ENCODE peak calls at places on chromosomes 3 and 15, in four cellular contexts. One of them, this sample, is unnamed. For H3K4me1 and H3K36me3, the result is how much of the 10 kb centered on the place peaks cover.

GRCh38 chr15:44971036-44971435 is 14.5 kb downstream of the TERB2 start:
- DNase-seq in mammary epithelial cell: no peak
- DNase-seq in mesendoderm: peak
- DNase-seq in GM23248: no peak
- DNase-seq in this sample: no peak

GRCh38 chr15:38895326-38896282 is 331.0 kb upstream of the RASGRP1 start:
- DNase-seq in mammary epithelial cell: peak
- DNase-seq in mesendoderm: no peak
- DNase-seq in GM23248: peak
- DNase-seq in this sample: peak

GRCh38 chr15:32872606-32873291 is 154.9 kb downstream of the GREM1 start:
- DNase-seq in mammary epithelial cell: no peak
- DNase-seq in mesendoderm: no peak
- DNase-seq in GM23248: peak
- DNase-seq in this sample: peak

GRCh38 chr15:71133734-71134464 is 18.6 kb downstream of the THSD4 start:
- DNase-seq in mammary epithelial cell: peak
- DNase-seq in mesendoderm: no peak
- DNase-seq in GM23248: no peak
- DNase-seq in this sample: no peak

GRCh38 chr3:73094127-73094526 is 32.7 kb downstream of the EBLN2 start:
- DNase-seq in mammary epithelial cell: peak
- DNase-seq in mesendoderm: peak
- DNase-seq in GM23248: peak
- DNase-seq in this sample: peak

GRCh38 chr3:73100734-73101550 is 39.5 kb downstream of the EBLN2 start:
- DNase-seq in mammary epithelial cell: peak
- DNase-seq in mesendoderm: peak
- DNase-seq in GM23248: peak
- DNase-seq in this sample: peak

GRCh38 chr3:146594843-146595482 is 10.2 kb downstream of the PLSCR5 start:
- DNase-seq in mammary epithelial cell: no peak
- DNase-seq in mesendoderm: no peak
- DNase-seq in GM23248: peak
- DNase-seq in this sample: peak

GRCh38 chr15:38564557-38565286 is at the start of gene RASGRP1:
- DNase-seq in mammary epithelial cell: peak
- DNase-seq in mesendoderm: peak
- DNase-seq in GM23248: peak
- DNase-seq in this sample: peak

GRCh38 chr15:69997701-69998273 is 99.9 kb downstream of the TLE3 start:
- DNase-seq in mammary epithelial cell: peak
- DNase-seq in mesendoderm: no peak
- DNase-seq in GM23248: peak
- DNase-seq in this sample: peak

GRCh38 chr15:91346259-91346658 is 246.2 kb downstream of the SV2B start:
- DNase-seq in mammary epithelial cell: no peak
- DNase-seq in mesendoderm: no peak
- DNase-seq in GM23248: no peak
- DNase-seq in this sample: no peak

GRCh38 chr15:73908030-73908821 is 18.0 kb upstream of the LOXL1 start:
- DNase-seq in mammary epithelial cell: peak
- DNase-seq in mesendoderm: peak
- DNase-seq in GM23248: peak
- DNase-seq in this sample: peak

GRCh38 chr3:129913618-129914017 is 20.1 kb upstream of the TMCC1 start:
- DNase-seq in mammary epithelial cell: no peak
- DNase-seq in mesendoderm: no peak
- DNase-seq in GM23248: no peak
- DNase-seq in this sample: no peak

GRCh38 chr15:63982381-63982854 is 63.9 kb downstream of the DAPK2 start:
- DNase-seq in mammary epithelial cell: no peak
- DNase-seq in mesendoderm: no peak
- DNase-seq in GM23248: no peak
- DNase-seq in this sample: no peak

GRCh38 chr15:82968066-82968465 is 15.5 kb upstream of the HOMER2 start:
- DNase-seq in mammary epithelial cell: peak
- DNase-seq in mesendoderm: no peak
- DNase-seq in GM23248: peak
- DNase-seq in this sample: no peak

GRCh38 chr3:31903686-31904431 is 77.2 kb downstream of the OSBPL10 start:
- DNase-seq in mammary epithelial cell: no peak
- DNase-seq in mesendoderm: no peak
- DNase-seq in GM23248: no peak
- DNase-seq in this sample: no peak

GRCh38 chr15:55532944-55533343 is 24.9 kb upstream of the DNAAF4 start:
- DNase-seq in mammary epithelial cell: no peak
- DNase-seq in mesendoderm: no peak
- DNase-seq in GM23248: no peak
- DNase-seq in this sample: no peak

GRCh38 chr15:64653757-64654156 is 121.6 kb downstream of the RBPMS2 start:
- DNase-seq in mammary epithelial cell: no peak
- DNase-seq in mesendoderm: no peak
- DNase-seq in GM23248: peak
- DNase-seq in this sample: peak

GRCh38 chr3:76765526-76765925 is 274.4 kb upstream of the ROBO2 start:
- DNase-seq in mammary epithelial cell: no peak
- DNase-seq in mesendoderm: no peak
- DNase-seq in GM23248: no peak
- DNase-seq in this sample: no peak

GRCh38 chr3:31968391-31968926 is 12.6 kb downstream of the OSBPL10 start:
- DNase-seq in mammary epithelial cell: peak
- DNase-seq in mesendoderm: no peak
- DNase-seq in GM23248: peak
- DNase-seq in this sample: peak

GRCh38 chr3:123684636-123685035 is 99.8 kb upstream of the HACD2 start:
- DNase-seq in mammary epithelial cell: no peak
- DNase-seq in mesendoderm: no peak
- DNase-seq in GM23248: no peak
- DNase-seq in this sample: no peak

GRCh38 chr3:125042725-125043406 is 12.9 kb downstream of the HEG1 start:
- DNase-seq in mammary epithelial cell: no peak
- DNase-seq in mesendoderm: no peak
- DNase-seq in GM23248: peak
- DNase-seq in this sample: peak

GRCh38 chr15:41881925-41882688 is 11.7 kb downstream of the SPTBN5 start:
- DNase-seq in mammary epithelial cell: no peak
- DNase-seq in mesendoderm: peak
- DNase-seq in GM23248: no peak
- DNase-seq in this sample: no peak

GRCh38 chr15:67724679-67725365 is 100.5 kb upstream of the SKOR1 start:
- DNase-seq in mammary epithelial cell: no peak
- DNase-seq in mesendoderm: no peak
- DNase-seq in GM23248: no peak
- DNase-seq in this sample: no peak

GRCh38 chr3:52090131-52090548 is 33.8 kb upstream of the DUSP7 start:
- DNase-seq in mammary epithelial cell: peak
- DNase-seq in mesendoderm: no peak
- DNase-seq in GM23248: peak
- DNase-seq in this sample: peak

GRCh38 chr3:117903226-117903625 is 1131.4 kb downstream of the IGSF11 start:
- DNase-seq in mammary epithelial cell: no peak
- DNase-seq in mesendoderm: no peak
- DNase-seq in GM23248: peak
- DNase-seq in this sample: peak

GRCh38 chr3:71725279-71725991 is at the start of gene EIF4E3:
- DNase-seq in mammary epithelial cell: no peak
- DNase-seq in mesendoderm: peak
- DNase-seq in GM23248: peak
- DNase-seq in this sample: peak

GRCh38 chr15:77181305-77182074 is 110.6 kb upstream of the TSPAN3 start:
- DNase-seq in mammary epithelial cell: no peak
- DNase-seq in mesendoderm: no peak
- DNase-seq in GM23248: no peak
- DNase-seq in this sample: no peak

GRCh38 chr3:158713094-158713499 is 19.2 kb downstream of the RARRES1 start:
- DNase-seq in mammary epithelial cell: no peak
- DNase-seq in mesendoderm: peak
- DNase-seq in GM23248: peak
- DNase-seq in this sample: peak

GRCh38 chr3:45976191-45977091 is 19.2 kb downstream of the FYCO1 start:
- DNase-seq in mammary epithelial cell: no peak
- DNase-seq in mesendoderm: no peak
- DNase-seq in GM23248: no peak
- DNase-seq in this sample: no peak

DNA sequence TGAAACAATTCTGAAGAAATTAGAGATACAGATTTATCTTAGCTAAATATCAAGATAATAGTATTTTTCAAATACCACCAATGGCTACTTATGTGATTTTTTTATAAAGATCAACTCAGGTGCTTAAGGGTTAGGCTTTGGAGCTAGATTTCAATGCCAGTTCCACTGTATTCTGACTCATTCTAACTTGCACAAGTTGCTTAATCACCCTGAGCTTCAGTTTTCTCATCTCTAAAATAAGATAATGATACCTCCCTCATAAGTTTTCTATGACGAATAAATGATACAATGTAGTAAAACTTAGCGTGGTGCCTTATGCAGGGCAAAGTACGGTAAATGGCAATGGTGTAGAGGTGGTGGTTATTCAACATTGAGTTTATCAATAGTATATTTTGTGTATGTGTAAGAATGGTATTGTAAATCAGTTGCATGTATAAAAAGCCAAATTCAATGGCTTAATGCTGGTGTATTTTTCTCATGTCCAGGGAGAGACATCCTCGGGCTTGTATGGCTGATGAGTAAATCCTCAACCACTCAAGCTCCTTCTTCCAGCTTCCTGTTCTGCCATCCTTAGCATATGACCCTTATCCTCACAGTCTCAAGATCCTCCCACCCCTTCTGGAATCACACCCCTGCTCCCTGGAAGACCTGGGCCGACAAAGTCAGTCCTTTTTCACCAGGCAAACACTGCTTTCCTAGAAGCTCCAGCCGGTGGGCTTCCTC is 505.9 kb upstream of the CFAP20DC start:
- DNase-seq in mammary epithelial cell: peak
- DNase-seq in mesendoderm: no peak
- DNase-seq in GM23248: peak
- DNase-seq in this sample: peak
- H3K9ac ChIP-seq in mammary epithelial cell: no peak
- H3K9ac ChIP-seq in mesendoderm: no peak
- H3K9ac ChIP-seq in GM23248: no peak
- H3K9ac ChIP-seq in this sample: no peak

GRCh38 chr3:179732661-179733348 is 80.0 kb downstream of the USP13 start:
- DNase-seq in mammary epithelial cell: no peak
- DNase-seq in mesendoderm: no peak
- DNase-seq in GM23248: no peak
- DNase-seq in this sample: no peak

GRCh38 chr3:179733797-179734196 is 81.0 kb downstream of the USP13 start:
- DNase-seq in mammary epithelial cell: no peak
- DNase-seq in mesendoderm: no peak
- DNase-seq in GM23248: no peak
- DNase-seq in this sample: no peak

GRCh38 chr3:179735321-179735720 is 82.5 kb downstream of the USP13 start:
- DNase-seq in mammary epithelial cell: no peak
- DNase-seq in mesendoderm: no peak
- DNase-seq in GM23248: no peak
- DNase-seq in this sample: no peak

GRCh38 chr3:179731544-179731943 is 78.7 kb downstream of the USP13 start:
- DNase-seq in mammary epithelial cell: no peak
- DNase-seq in mesendoderm: no peak
- DNase-seq in GM23248: no peak
- DNase-seq in this sample: no peak

GRCh38 chr3:179734497-179735281 is 81.8 kb downstream of the USP13 start:
- DNase-seq in mammary epithelial cell: no peak
- DNase-seq in mesendoderm: no peak
- DNase-seq in GM23248: no peak
- DNase-seq in this sample: no peak
- H3K4me1 ChIP-seq in mammary epithelial cell: under half
- H3K4me1 ChIP-seq in mesendoderm: under half
- H3K4me1 ChIP-seq in GM23248: under half
- H3K4me1 ChIP-seq in this sample: under half

GRCh38 chr3:33037479-33037878 is 59.5 kb downstream of the GLB1 start:
- DNase-seq in mammary epithelial cell: no peak
- DNase-seq in mesendoderm: no peak
- DNase-seq in GM23248: no peak
- DNase-seq in this sample: no peak
- H3K36me3 ChIP-seq in mammary epithelial cell: under half
- H3K36me3 ChIP-seq in mesendoderm: under half
- H3K36me3 ChIP-seq in GM23248: under half
- H3K36me3 ChIP-seq in this sample: under half

GRCh38 chr15:66679043-66679656 is 22.9 kb upstream of the SMAD6 start:
- DNase-seq in mammary epithelial cell: no peak
- DNase-seq in mesendoderm: peak
- DNase-seq in GM23248: no peak
- DNase-seq in this sample: no peak

GRCh38 chr15:66681395-66681794 is 20.6 kb upstream of the SMAD6 start:
- DNase-seq in mammary epithelial cell: no peak
- DNase-seq in mesendoderm: no peak
- DNase-seq in GM23248: no peak
- DNase-seq in this sample: no peak

GRCh38 chr15:66680502-66680901 is 21.5 kb upstream of the SMAD6 start:
- DNase-seq in mammary epithelial cell: no peak
- DNase-seq in mesendoderm: no peak
- DNase-seq in GM23248: no peak
- DNase-seq in this sample: no peak

GRCh38 chr15:66677336-66677735 is 24.7 kb upstream of the SMAD6 start:
- DNase-seq in mammary epithelial cell: no peak
- DNase-seq in mesendoderm: no peak
- DNase-seq in GM23248: no peak
- DNase-seq in this sample: no peak

DNA sequence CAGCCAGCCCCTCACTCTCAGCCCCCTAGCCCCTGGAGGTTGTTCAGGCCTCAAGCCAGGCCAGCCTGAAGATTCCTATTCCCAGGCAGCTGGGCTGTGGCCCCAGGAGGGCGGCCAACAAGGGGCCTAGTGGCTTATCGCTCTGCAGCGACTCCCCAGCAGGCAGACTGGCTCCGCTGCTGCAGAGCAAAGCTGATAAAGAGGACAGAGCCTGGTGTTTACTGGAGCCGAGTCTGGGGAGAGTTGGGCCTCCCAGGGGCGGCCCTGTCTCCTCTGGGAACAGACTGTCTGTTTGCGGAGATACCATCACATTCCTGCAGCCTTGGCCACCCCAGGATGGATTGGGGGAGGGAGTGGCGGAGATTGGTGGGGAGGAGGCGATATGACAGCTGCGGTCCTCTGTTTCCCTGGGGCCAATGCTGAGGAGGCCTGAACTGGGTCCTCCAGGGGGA is 22.4 kb upstream of the SMAD6 start:
- DNase-seq in mammary epithelial cell: no peak
- DNase-seq in mesendoderm: peak
- DNase-seq in GM23248: no peak
- DNase-seq in this sample: no peak
- H3K9ac ChIP-seq in mammary epithelial cell: no peak
- H3K9ac ChIP-seq in mesendoderm: peak
- H3K9ac ChIP-seq in GM23248: no peak
- H3K9ac ChIP-seq in this sample: peak

This sample was measured in adipocyte.